ENCODE peak calls at places on chromosomes 4 and X, in five cellular contexts. G, L, W, P and I are unnamed samples.

GRCh38 chrX:113996781-113997180 is 587.1 kb upstream of the HTR2C start:
- DNase-seq in G (no peak), P (no peak), L (no peak), W (no peak), I (no peak)

GRCh38 chr4:135269125-135269772 is 1067.7 kb upstream of the PABPC4L start:
- DNase-seq in W (no peak), G (no peak), P (no peak), L (no peak), I (no peak)

GRCh38 chr4:140374130-140374477 is 658 bp downstream of the SCOC start:
- DNase-seq in G (no peak), P (no peak), W (no peak), L (no peak), I (no peak)

GRCh38 chr4:144562019-144562740 is 83.8 kb upstream of the HHIP start:
- DNase-seq in G (peak; percentile 34), W (peak; percentile 23), P (no peak), L (peak; percentile 26), I (no peak)

GRCh38 chr4:100391913-100392312 is 125.9 kb downstream of the EMCN start:
- DNase-seq in W (no peak), G (no peak), L (no peak), P (no peak), I (no peak)

GRCh38 chrX:115047181-115047580 is 29.8 kb upstream of the IL13RA2 start:
- DNase-seq in L (no peak), G (no peak), P (no peak), W (no peak), I (no peak)

GRCh38 chrX:37846934-37847732 is at the start of gene DYNLT3:
- DNase-seq in W (peak; percentile 88), G (peak; percentile 75), P (peak; percentile 67), L (peak; percentile 64), I (peak; percentile 87)

GRCh38 chrX:147550217-147550616 is 361.5 kb upstream of the FMR1 start:
- DNase-seq in P (no peak), W (peak; percentile 36), L (peak; percentile 40), G (peak; percentile 53), I (no peak)

GRCh38 chr4:187469627-187470026 is 525.9 kb upstream of the ZFP42 start:
- DNase-seq in P (no peak), G (no peak), W (no peak), L (no peak), I (no peak)

GRCh38 chr4:61309616-61310015 is 109.5 kb downstream of the ADGRL3 start:
- DNase-seq in L (no peak), W (no peak), P (no peak), G (no peak), I (no peak)

GRCh38 chr4:119692001-119692400 is 63.4 kb upstream of the PDE5A start:
- DNase-seq in G (no peak), W (no peak), P (no peak), L (no peak), I (no peak)

GRCh38 chrX:87517571-87518141 is at the start of gene KLHL4:
- DNase-seq in W (peak; percentile 62), P (no peak), L (peak; percentile 51), G (peak; percentile 30), I (no peak)

GRCh38 chr4:40157444-40157843 is 39.4 kb upstream of the RHOH start:
- DNase-seq in L (no peak), G (no peak), W (no peak), P (no peak), I (no peak)

GRCh38 chr4:175758595-175758994 is 53.5 kb downstream of the GPM6A start:
- DNase-seq in G (no peak), P (no peak), W (no peak), L (no peak), I (no peak)

GRCh38 chr4:81405900-81406401 is 65.8 kb downstream of the RASGEF1B start:
- DNase-seq in G (no peak), W (peak; percentile 89), L (peak; percentile 54), P (peak; percentile 37), I (peak; percentile 54)

GRCh38 chr4:6008092-6008551 is 10.1 kb downstream of the C4orf50 start:
- DNase-seq in G (peak; percentile 49), W (peak; percentile 29), L (peak; percentile 70), P (no peak), I (no peak)

GRCh38 chr4:89878611-89879010 is 16.0 kb upstream of the MMRN1 start:
- DNase-seq in L (no peak), P (no peak), G (no peak), W (no peak), I (no peak)

GRCh38 chr4:128346054-128346716 is 58.6 kb upstream of the PGRMC2 start:
- DNase-seq in G (no peak), P (no peak), L (no peak), W (no peak), I (no peak)

GRCh38 chr4:153676984-153677383 is 7.1 kb upstream of the TLR2 start:
- DNase-seq in G (no peak), W (no peak), P (no peak), L (no peak), I (no peak)

GRCh38 chr4:15855804-15856475 is 77.8 kb downstream of the CD38 start:
- DNase-seq in W (no peak), G (no peak), P (no peak), L (no peak), I (no peak)

GRCh38 chr4:2251795-2252529 is 9.9 kb downstream of the MXD4 start:
- DNase-seq in W (no peak), P (peak; percentile 4), L (no peak), G (peak; percentile 10), I (no peak)

GRCh38 chr4:47746122-47746521 is 91.7 kb downstream of the CORIN start:
- DNase-seq in W (no peak), L (no peak), P (no peak), G (no peak), I (no peak)

GRCh38 chrX:22686138-22686541 is 313.6 kb upstream of the DDX53 start:
- DNase-seq in L (no peak), P (no peak), W (no peak), G (peak; percentile 11), I (no peak)

GRCh38 chr4:150140774-150141400 is 62.6 kb downstream of the DCLK2 start:
- DNase-seq in L (no peak), P (no peak), G (no peak), W (no peak), I (no peak)

GRCh38 chr4:24747234-24747975 is 48.0 kb upstream of the SOD3 start:
- DNase-seq in W (no peak), L (no peak), G (no peak), P (no peak), I (no peak)

GRCh38 chr4:182643801-182644311 is 273.3 kb downstream of the DCTD start:
- DNase-seq in G (no peak), W (no peak), L (no peak), P (no peak), I (no peak)

GRCh38 chrX:111052478-111052877 is 43.5 kb upstream of the PAK3 start:
- DNase-seq in G (no peak), L (no peak), W (no peak), P (no peak), I (no peak)

GRCh38 chrX:69552512-69552911 is 48.4 kb downstream of the NALF2 start:
- DNase-seq in G (no peak), W (no peak), P (no peak), L (no peak), I (no peak)

GRCh38 chr4:128524311-128524710 is 236.7 kb upstream of the PGRMC2 start:
- DNase-seq in G (no peak), L (no peak), P (no peak), W (peak; percentile 39), I (no peak)

GRCh38 chrX:109856974-109857373 is 123.9 kb upstream of the ACSL4 start:
- DNase-seq in P (peak; percentile 4), W (peak; percentile 40), G (no peak), L (no peak), I (no peak)

GRCh38 chr4:5710962-5711478 is at the start of gene EVC:
- DNase-seq in P (peak; percentile 7), W (peak; percentile 82), G (peak; percentile 74), L (peak; percentile 72), I (peak; percentile 27)

GRCh38 chr4:83208776-83209365 is 75.7 kb downstream of the COQ2 start:
- DNase-seq in L (no peak), W (no peak), P (no peak), G (no peak), I (no peak)

GRCh38 chr4:102527695-102528094 is 26.5 kb downstream of the NFKB1 start:
- DNase-seq in G (no peak), W (no peak), P (no peak), L (no peak), I (no peak)

GRCh38 chr4:9825049-9825448 is 43.6 kb downstream of the DRD5 start:
- DNase-seq in W (no peak), G (no peak), L (no peak), P (no peak), I (no peak)

GRCh38 chr4:179465131-179465797 is 2023.0 kb upstream of the AGA start:
- DNase-seq in W (no peak), L (no peak), G (no peak), P (no peak), I (no peak)

GRCh38 chr4:138925495-138925894 is 90.1 kb upstream of the NOCT start:
- DNase-seq in L (no peak), P (no peak), G (no peak), W (no peak), I (no peak)

GRCh38 chr4:10179957-10180602 is 63.5 kb upstream of the WDR1 start:
- DNase-seq in L (no peak), P (no peak), G (no peak), W (no peak), I (no peak)